ENCODE peak calls at places on chromosomes 2 and 18, in seven cellular contexts. One of them, this sample, is unnamed.

GRCh38 chr2:230737791-230738226 is 25.2 kb downstream of the CAB39 start:
- DNase-seq in mesendoderm: no peak
- DNase-seq in H1: no peak
- DNase-seq in neuronal stem cell: no peak
- DNase-seq in mesenchymal stem cell: no peak
- DNase-seq in H9: no peak
- DNase-seq in IMR-90: no peak
- DNase-seq in this sample: peak

GRCh38 chr2:48306409-48307284 is 223.3 kb upstream of the STON1 start:
- DNase-seq in mesendoderm: no peak
- DNase-seq in H1: no peak
- DNase-seq in neuronal stem cell: no peak
- DNase-seq in mesenchymal stem cell: no peak
- DNase-seq in H9: no peak
- DNase-seq in IMR-90: peak
- DNase-seq in this sample: peak

GRCh38 chr2:33457588-33458247 is 18.7 kb upstream of the RASGRP3 start:
- DNase-seq in mesendoderm: peak
- DNase-seq in H1: no peak
- DNase-seq in neuronal stem cell: no peak
- DNase-seq in mesenchymal stem cell: no peak
- DNase-seq in H9: no peak
- DNase-seq in IMR-90: no peak
- DNase-seq in this sample: peak

GRCh38 chr2:124162256-124162655 is 137.2 kb downstream of the CNTNAP5 start:
- DNase-seq in mesendoderm: no peak
- DNase-seq in H1: no peak
- DNase-seq in neuronal stem cell: no peak
- DNase-seq in mesenchymal stem cell: no peak
- DNase-seq in H9: no peak
- DNase-seq in IMR-90: no peak
- DNase-seq in this sample: no peak

GRCh38 chr2:101823347-101823791 is 125.9 kb downstream of the MAP4K4 start:
- DNase-seq in mesendoderm: peak
- DNase-seq in H1: no peak
- DNase-seq in neuronal stem cell: peak
- DNase-seq in mesenchymal stem cell: peak
- DNase-seq in H9: peak
- DNase-seq in IMR-90: peak
- DNase-seq in this sample: peak

GRCh38 chr18:36309436-36310391 is 12.2 kb downstream of the FHOD3 start:
- DNase-seq in mesendoderm: no peak
- DNase-seq in H1: no peak
- DNase-seq in neuronal stem cell: no peak
- DNase-seq in mesenchymal stem cell: peak
- DNase-seq in H9: peak
- DNase-seq in IMR-90: peak
- DNase-seq in this sample: peak

GRCh38 chr2:121076885-121077549 is 208.0 kb downstream of the TFCP2L1 start:
- DNase-seq in mesendoderm: peak
- DNase-seq in H1: no peak
- DNase-seq in neuronal stem cell: peak
- DNase-seq in mesenchymal stem cell: peak
- DNase-seq in H9: peak
- DNase-seq in IMR-90: peak
- DNase-seq in this sample: peak

GRCh38 chr2:39433586-39434195 is 3.4 kb downstream of the MAP4K3 start:
- DNase-seq in mesendoderm: no peak
- DNase-seq in H1: no peak
- DNase-seq in neuronal stem cell: no peak
- DNase-seq in mesenchymal stem cell: no peak
- DNase-seq in H9: no peak
- DNase-seq in IMR-90: no peak
- DNase-seq in this sample: no peak

GRCh38 chr2:48607307-48608014 is 10.2 kb upstream of the GTF2A1L start:
- DNase-seq in mesendoderm: no peak
- DNase-seq in H1: no peak
- DNase-seq in neuronal stem cell: no peak
- DNase-seq in mesenchymal stem cell: no peak
- DNase-seq in H9: no peak
- DNase-seq in IMR-90: peak
- DNase-seq in this sample: no peak

GRCh38 chr2:15701326-15701907 is 109.7 kb downstream of the DDX1 start:
- DNase-seq in mesendoderm: no peak
- DNase-seq in H1: no peak
- DNase-seq in neuronal stem cell: no peak
- DNase-seq in mesenchymal stem cell: no peak
- DNase-seq in H9: no peak
- DNase-seq in IMR-90: no peak
- DNase-seq in this sample: no peak

GRCh38 chr2:8774371-8774770 is 63.0 kb downstream of the KIDINS220 start:
- DNase-seq in mesendoderm: no peak
- DNase-seq in H1: no peak
- DNase-seq in neuronal stem cell: no peak
- DNase-seq in mesenchymal stem cell: no peak
- DNase-seq in H9: no peak
- DNase-seq in IMR-90: no peak
- DNase-seq in this sample: no peak

GRCh38 chr18:6056171-6056932 is 161.0 kb upstream of the TMEM200C start:
- DNase-seq in mesendoderm: no peak
- DNase-seq in H1: no peak
- DNase-seq in neuronal stem cell: peak
- DNase-seq in mesenchymal stem cell: peak
- DNase-seq in H9: no peak
- DNase-seq in IMR-90: peak
- DNase-seq in this sample: no peak

GRCh38 chr2:237907144-237907543 is 47.7 kb downstream of the RAMP1 start:
- DNase-seq in mesendoderm: no peak
- DNase-seq in H1: no peak
- DNase-seq in neuronal stem cell: no peak
- DNase-seq in mesenchymal stem cell: no peak
- DNase-seq in H9: no peak
- DNase-seq in IMR-90: no peak
- DNase-seq in this sample: no peak

GRCh38 chr2:100230754-100231153 is 88.4 kb upstream of the AFF3 start:
- DNase-seq in mesendoderm: no peak
- DNase-seq in H1: no peak
- DNase-seq in neuronal stem cell: no peak
- DNase-seq in mesenchymal stem cell: no peak
- DNase-seq in H9: no peak
- DNase-seq in IMR-90: peak
- DNase-seq in this sample: no peak

GRCh38 chr2:26692814-26693286 is 328 bp downstream of the KCNK3 start:
- DNase-seq in mesendoderm: peak
- DNase-seq in H1: peak
- DNase-seq in neuronal stem cell: no peak
- DNase-seq in mesenchymal stem cell: peak
- DNase-seq in H9: peak
- DNase-seq in IMR-90: peak
- DNase-seq in this sample: peak

GRCh38 chr2:207530160-207531023 is 630 bp downstream of the CREB1 start:
- DNase-seq in mesendoderm: peak
- DNase-seq in H1: no peak
- DNase-seq in neuronal stem cell: no peak
- DNase-seq in mesenchymal stem cell: peak
- DNase-seq in H9: no peak
- DNase-seq in IMR-90: no peak
- DNase-seq in this sample: peak

GRCh38 chr2:101400516-101401315 is 13.4 kb upstream of the CREG2 start:
- DNase-seq in mesendoderm: no peak
- DNase-seq in H1: no peak
- DNase-seq in neuronal stem cell: no peak
- DNase-seq in mesenchymal stem cell: peak
- DNase-seq in H9: no peak
- DNase-seq in IMR-90: no peak
- DNase-seq in this sample: no peak

GRCh38 chr2:145652992-145653545 is 1133.2 kb upstream of the ZEB2 start:
- DNase-seq in mesendoderm: no peak
- DNase-seq in H1: no peak
- DNase-seq in neuronal stem cell: no peak
- DNase-seq in mesenchymal stem cell: peak
- DNase-seq in H9: no peak
- DNase-seq in IMR-90: peak
- DNase-seq in this sample: peak

GRCh38 chr2:176565641-176566323 is 296.5 kb downstream of the MTX2 start:
- DNase-seq in mesendoderm: no peak
- DNase-seq in H1: no peak
- DNase-seq in neuronal stem cell: no peak
- DNase-seq in mesenchymal stem cell: peak
- DNase-seq in H9: no peak
- DNase-seq in IMR-90: peak
- DNase-seq in this sample: no peak

GRCh38 chr18:8948471-8949149 is 153.9 kb upstream of the NDUFV2 start:
- DNase-seq in mesendoderm: peak
- DNase-seq in H1: no peak
- DNase-seq in neuronal stem cell: no peak
- DNase-seq in mesenchymal stem cell: peak
- DNase-seq in H9: no peak
- DNase-seq in IMR-90: peak
- DNase-seq in this sample: peak

GRCh38 chr2:240593026-240593702 is 6.6 kb downstream of the CAPN10 start:
- DNase-seq in mesendoderm: no peak
- DNase-seq in H1: no peak
- DNase-seq in neuronal stem cell: no peak
- DNase-seq in mesenchymal stem cell: no peak
- DNase-seq in H9: no peak
- DNase-seq in IMR-90: no peak
- DNase-seq in this sample: no peak

GRCh38 chr18:61334491-61334850 is 1.2 kb downstream of the CDH20 start:
- DNase-seq in mesendoderm: no peak
- DNase-seq in H1: no peak
- DNase-seq in neuronal stem cell: no peak
- DNase-seq in mesenchymal stem cell: no peak
- DNase-seq in H9: peak
- DNase-seq in IMR-90: no peak
- DNase-seq in this sample: no peak

GRCh38 chr18:61335737-61336555 is 2.7 kb downstream of the CDH20 start:
- DNase-seq in mesendoderm: peak
- DNase-seq in H1: no peak
- DNase-seq in neuronal stem cell: no peak
- DNase-seq in mesenchymal stem cell: no peak
- DNase-seq in H9: no peak
- DNase-seq in IMR-90: no peak
- DNase-seq in this sample: no peak

GRCh38 chr18:61334951-61335736 is 1.9 kb downstream of the CDH20 start:
- DNase-seq in mesendoderm: no peak
- DNase-seq in H1: no peak
- DNase-seq in neuronal stem cell: no peak
- DNase-seq in mesenchymal stem cell: no peak
- DNase-seq in H9: no peak
- DNase-seq in IMR-90: no peak
- DNase-seq in this sample: no peak

GRCh38 chr18:61337527-61337926 is 4.3 kb downstream of the CDH20 start:
- DNase-seq in mesendoderm: no peak
- DNase-seq in H1: no peak
- DNase-seq in neuronal stem cell: no peak
- DNase-seq in mesenchymal stem cell: no peak
- DNase-seq in H9: no peak
- DNase-seq in IMR-90: no peak
- DNase-seq in this sample: no peak

DNA sequence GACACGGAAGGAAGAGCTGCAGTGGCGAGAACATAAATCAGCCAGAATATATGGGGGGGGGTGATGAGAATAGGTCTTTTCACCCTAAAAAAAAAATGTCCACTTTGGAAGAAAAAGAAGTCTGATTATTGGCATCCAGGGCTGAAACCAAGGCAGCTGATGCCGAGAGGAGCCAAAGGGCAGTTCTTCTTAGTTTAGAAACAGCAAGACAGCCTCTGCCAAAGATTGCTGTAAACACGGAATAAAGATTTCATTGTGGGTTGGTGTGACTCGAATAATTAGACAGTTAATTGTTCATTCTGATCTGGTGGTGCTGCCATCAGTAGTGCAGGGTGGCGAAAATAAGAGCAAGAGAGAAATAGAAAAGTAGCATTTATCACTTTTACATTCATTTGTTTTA is 3.5 kb downstream of the CDH20 start:
- DNase-seq in mesendoderm: no peak
- DNase-seq in H1: no peak
- DNase-seq in neuronal stem cell: no peak
- DNase-seq in mesenchymal stem cell: no peak
- DNase-seq in H9: no peak
- DNase-seq in IMR-90: no peak
- DNase-seq in this sample: no peak
- H3K23ac ChIP-seq in mesendoderm: no peak
- H3K23ac ChIP-seq in H1: no peak
- H3K23ac ChIP-seq in neuronal stem cell: no peak
- H3K23ac ChIP-seq in mesenchymal stem cell: no peak
- H3K23ac ChIP-seq in H9: no peak
- H3K23ac ChIP-seq in IMR-90: no peak
- H3K23ac ChIP-seq in this sample: no peak

GRCh38 chr2:85032621-85033020 is 61.7 kb downstream of the KCMF1 start:
- DNase-seq in mesendoderm: no peak
- DNase-seq in H1: no peak
- DNase-seq in neuronal stem cell: no peak
- DNase-seq in mesenchymal stem cell: peak
- DNase-seq in H9: no peak
- DNase-seq in IMR-90: peak
- DNase-seq in this sample: no peak
- H3K23ac ChIP-seq in mesendoderm: no peak
- H3K23ac ChIP-seq in H1: no peak
- H3K23ac ChIP-seq in neuronal stem cell: no peak
- H3K23ac ChIP-seq in mesenchymal stem cell: no peak
- H3K23ac ChIP-seq in H9: no peak
- H3K23ac ChIP-seq in IMR-90: no peak
- H3K23ac ChIP-seq in this sample: no peak

GRCh38 chr2:127670957-127671290 is 4.4 kb downstream of the LIMS2 start:
- DNase-seq in mesendoderm: no peak
- DNase-seq in H1: no peak
- DNase-seq in neuronal stem cell: no peak
- DNase-seq in mesenchymal stem cell: no peak
- DNase-seq in H9: no peak
- DNase-seq in IMR-90: no peak
- DNase-seq in this sample: no peak
- H3K23ac ChIP-seq in mesendoderm: no peak
- H3K23ac ChIP-seq in H1: no peak
- H3K23ac ChIP-seq in neuronal stem cell: no peak
- H3K23ac ChIP-seq in mesenchymal stem cell: no peak
- H3K23ac ChIP-seq in H9: no peak
- H3K23ac ChIP-seq in IMR-90: no peak
- H3K23ac ChIP-seq in this sample: no peak

GRCh38 chr18:22564036-22564435 is 146.3 kb upstream of the CTAGE1 start:
- DNase-seq in mesendoderm: no peak
- DNase-seq in H1: no peak
- DNase-seq in neuronal stem cell: no peak
- DNase-seq in mesenchymal stem cell: no peak
- DNase-seq in H9: no peak
- DNase-seq in IMR-90: peak
- DNase-seq in this sample: no peak

GRCh38 chr18:22567794-22568193 is 150.1 kb upstream of the CTAGE1 start:
- DNase-seq in mesendoderm: no peak
- DNase-seq in H1: no peak
- DNase-seq in neuronal stem cell: no peak
- DNase-seq in mesenchymal stem cell: no peak
- DNase-seq in H9: no peak
- DNase-seq in IMR-90: no peak
- DNase-seq in this sample: no peak

GRCh38 chr18:22570492-22570891 is 152.8 kb upstream of the CTAGE1 start:
- DNase-seq in mesendoderm: no peak
- DNase-seq in H1: no peak
- DNase-seq in neuronal stem cell: no peak
- DNase-seq in mesenchymal stem cell: no peak
- DNase-seq in H9: no peak
- DNase-seq in IMR-90: no peak
- DNase-seq in this sample: no peak

GRCh38 chr18:22563098-22563707 is 145.5 kb upstream of the CTAGE1 start:
- DNase-seq in mesendoderm: peak
- DNase-seq in H1: no peak
- DNase-seq in neuronal stem cell: peak
- DNase-seq in mesenchymal stem cell: peak
- DNase-seq in H9: no peak
- DNase-seq in IMR-90: peak
- DNase-seq in this sample: peak

GRCh38 chr18:22566703-22567420 is 149.1 kb upstream of the CTAGE1 start:
- DNase-seq in mesendoderm: no peak
- DNase-seq in H1: no peak
- DNase-seq in neuronal stem cell: no peak
- DNase-seq in mesenchymal stem cell: no peak
- DNase-seq in H9: no peak
- DNase-seq in IMR-90: no peak
- DNase-seq in this sample: no peak
- H3K23ac ChIP-seq in mesendoderm: no peak
- H3K23ac ChIP-seq in H1: no peak
- H3K23ac ChIP-seq in neuronal stem cell: no peak
- H3K23ac ChIP-seq in mesenchymal stem cell: no peak
- H3K23ac ChIP-seq in H9: no peak
- H3K23ac ChIP-seq in IMR-90: no peak
- H3K23ac ChIP-seq in this sample: no peak

This sample was measured in trophoblast cell.